ENCODE peak calls at places on chromosomes 2 and 18, in six cellular contexts. K, Q, D, M, J and U are unnamed samples.

GRCh38 chr2:132766573-132766972 is 96.6 kb upstream of the LYPD1 start:
- DNase-seq in M (no peak), D (no peak), Q (no peak), J (no peak), K (no peak), U (no peak)

GRCh38 chr18:7617738-7618422 is 50.8 kb downstream of the PTPRM start:
- DNase-seq in Q (peak), J (no peak), D (no peak), K (peak), M (no peak), U (peak)

GRCh38 chr2:132589060-132589765 is 80.8 kb downstream of the LYPD1 start:
- DNase-seq in Q (no peak), K (no peak), D (no peak), M (no peak), J (no peak), U (no peak)

GRCh38 chr2:45170191-45170975 is 161.1 kb upstream of the SIX2 start:
- DNase-seq in M (peak), J (no peak), Q (no peak), D (no peak), K (no peak), U (no peak)

GRCh38 chr2:96321230-96322103 is 3.6 kb upstream of the ITPRIPL1 start:
- DNase-seq in M (peak), K (no peak), D (peak), Q (peak), J (no peak), U (no peak)

GRCh38 chr2:157840568-157841156 is 35.5 kb downstream of the ACVR1 start:
- DNase-seq in M (no peak), K (no peak), J (no peak), D (no peak), Q (peak), U (no peak)

GRCh38 chr2:159545080-159545479 is 71.3 kb downstream of the BAZ2B start:
- DNase-seq in Q (no peak), M (no peak), J (no peak), D (no peak), K (no peak), U (no peak)

GRCh38 chr2:45652090-45653050 is 895 bp downstream of the PRKCE start:
- DNase-seq in J (no peak), K (no peak), D (peak), M (peak), Q (peak), U (no peak)

GRCh38 chr2:234879671-234880455 is 72.0 kb upstream of the SH3BP4 start:
- DNase-seq in D (no peak), J (peak), M (no peak), Q (peak), K (no peak), U (no peak)

GRCh38 chr18:9874730-9875129 is 11.0 kb upstream of the TXNDC2 start:
- DNase-seq in D (no peak), Q (no peak), M (no peak), J (no peak), K (no peak), U (no peak)

GRCh38 chr18:28767781-28768211 is 590.9 kb upstream of the CDH2 start:
- DNase-seq in K (peak), J (no peak), M (no peak), D (no peak), Q (peak), U (peak)

GRCh38 chr18:35089382-35089781 is 48.2 kb downstream of the MAPRE2 start:
- DNase-seq in D (no peak), J (no peak), Q (peak), M (no peak), K (no peak), U (no peak)

GRCh38 chr2:70767094-70767698 is 804 bp downstream of the ADD2 start:
- DNase-seq in M (peak), K (no peak), D (peak), J (no peak), Q (no peak), U (no peak)

GRCh38 chr2:196836440-196836839 is 27.3 kb upstream of the C2orf66 start:
- DNase-seq in Q (peak), M (no peak), K (peak), J (peak), D (no peak), U (no peak)

GRCh38 chr2:96123290-96123689 is 6.9 kb upstream of the ADRA2B start:
- DNase-seq in M (no peak), Q (no peak), D (no peak), K (no peak), J (no peak), U (no peak)

GRCh38 chr2:239978381-239978780 is 46.8 kb downstream of the NDUFA10 start:
- DNase-seq in Q (peak), J (no peak), M (no peak), D (no peak), K (no peak), U (no peak)

GRCh38 chr2:203744091-203744490 is 37.7 kb downstream of the CD28 start:
- DNase-seq in J (no peak), D (no peak), Q (no peak), M (no peak), K (no peak), U (no peak)

GRCh38 chr2:215921884-215922283 is 91.5 kb downstream of the MREG start:
- DNase-seq in K (no peak), D (no peak), Q (peak), M (no peak), J (no peak), U (peak)

GRCh38 chr2:206083602-206084467 is 2.1 kb downstream of the INO80D start:
- DNase-seq in J (no peak), K (no peak), M (peak), Q (peak), D (peak), U (no peak)

GRCh38 chr18:26487437-26487836 is 60.9 kb downstream of the KCTD1 start:
- DNase-seq in M (no peak), K (no peak), J (peak), Q (peak), D (no peak), U (peak)

GRCh38 chr2:69926849-69927515 is 12.1 kb downstream of the MXD1 start:
- DNase-seq in D (no peak), Q (no peak), J (no peak), K (no peak), M (no peak), U (no peak)

GRCh38 chr2:78992451-78992806 is 33.1 kb upstream of the REG3G start:
- DNase-seq in K (no peak), Q (no peak), D (no peak), M (no peak), J (no peak), U (no peak)

GRCh38 chr2:78992807-78993517 is 32.5 kb upstream of the REG3G start:
- DNase-seq in M (no peak), J (no peak), D (no peak), K (no peak), Q (no peak), U (no peak)

GRCh38 chr2:78999410-78999809 is 26.1 kb upstream of the REG3G start:
- DNase-seq in M (no peak), D (no peak), J (no peak), K (no peak), Q (no peak), U (no peak)

GRCh38 chr2:78994789-78995188 is 30.7 kb upstream of the REG3G start:
- DNase-seq in D (no peak), K (no peak), J (no peak), M (no peak), Q (no peak), U (no peak)

GRCh38 chr2:78993518-78994148 is 31.9 kb upstream of the REG3G start:
- DNase-seq in M (no peak), K (no peak), J (no peak), Q (no peak), D (no peak), U (no peak)
- H3K4me3 ChIP-seq in M (no peak), K (no peak), J (no peak), Q (no peak), D (no peak), U (no peak)

GRCh38 chr2:179862898-179863458 is 1.6 kb upstream of the ZNF385B start:
- DNase-seq in D (no peak), K (no peak), M (no peak), Q (no peak), J (no peak), U (no peak)

GRCh38 chr2:179861027-179861776 is at the start of gene ZNF385B:
- DNase-seq in D (no peak), M (no peak), Q (peak), K (no peak), J (no peak), U (no peak)

GRCh38 chr2:179859523-179859922 is 1.9 kb downstream of the ZNF385B start:
- DNase-seq in K (no peak), J (no peak), M (no peak), Q (no peak), D (no peak), U (no peak)

GRCh38 chr2:179861777-179862117 is 335 bp upstream of the ZNF385B start:
- DNase-seq in K (no peak), J (no peak), D (no peak), M (no peak), Q (peak), U (no peak)

DNA sequence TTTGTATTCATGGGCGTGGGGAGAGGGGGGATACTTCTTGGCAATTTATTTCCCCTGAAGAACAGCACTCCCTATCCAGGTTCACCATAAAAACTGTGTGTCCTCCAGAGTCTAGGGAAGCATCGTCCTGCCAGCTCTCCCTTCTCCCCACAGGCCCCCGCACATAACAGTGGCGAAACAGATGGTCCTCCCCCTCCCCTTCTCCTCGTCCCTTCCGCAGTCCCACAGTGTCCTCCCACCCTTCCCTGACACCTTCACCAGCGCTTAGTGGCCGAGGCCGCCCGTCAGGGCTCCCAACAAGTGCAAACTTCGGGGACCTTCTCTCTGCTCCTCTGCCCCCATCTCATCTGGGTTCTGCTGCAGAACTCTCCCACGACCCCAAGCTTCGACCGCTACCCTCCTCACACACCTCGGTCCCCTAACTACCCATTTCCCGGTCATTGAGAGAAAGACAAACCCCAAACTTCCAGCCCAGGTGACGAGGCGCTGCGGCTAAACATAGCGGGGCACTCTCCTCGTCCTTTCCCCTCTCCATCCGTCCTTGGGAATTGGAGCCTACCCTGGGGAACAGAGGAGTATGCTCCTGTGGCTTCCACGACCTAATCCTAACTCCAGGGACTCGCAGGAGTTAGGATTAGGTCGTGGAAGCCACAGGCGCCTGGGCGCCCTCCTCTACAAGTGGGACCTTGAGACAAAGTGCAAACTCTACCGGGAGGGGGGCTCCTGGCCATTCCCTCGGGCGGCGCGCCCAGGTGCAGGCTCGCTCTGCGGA is 971 bp downstream of the ZNF385B start:
- DNase-seq in K (no peak), J (no peak), M (no peak), D (no peak), Q (no peak), U (no peak)
- H3K4me3 ChIP-seq in K (peak), J (peak), M (no peak), D (no peak), Q (peak), U (peak)

GRCh38 chr18:76564636-76565237 is 69.7 kb upstream of the ZNF516 start:
- DNase-seq in Q (no peak), J (no peak), K (no peak), D (no peak), M (no peak), U (no peak)
- H3K4me3 ChIP-seq in Q (peak), J (peak), K (no peak), D (no peak), M (no peak), U (no peak)

DNA sequence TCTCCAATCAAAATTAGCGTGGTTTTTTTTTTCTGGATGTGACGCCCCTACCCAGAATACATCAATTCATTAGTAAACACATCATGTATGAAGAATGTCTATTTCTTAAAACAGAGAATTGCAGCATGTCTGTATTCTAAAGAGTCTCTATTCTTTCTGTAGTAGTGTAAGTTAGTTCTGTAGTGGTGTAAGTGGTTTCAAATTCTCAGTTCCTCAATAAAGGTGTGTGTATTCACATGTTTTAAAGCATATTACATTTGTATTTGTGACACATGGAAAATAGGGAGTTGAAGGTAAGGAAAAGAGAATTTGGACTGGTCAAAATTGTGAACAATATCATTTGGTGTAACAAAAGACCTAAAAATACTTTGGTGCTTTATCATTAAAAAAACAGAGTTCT is 8.0 kb upstream of the GPR75 start:
- DNase-seq in Q (no peak), M (no peak), K (no peak), D (no peak), J (no peak), U (no peak)
- H3K4me3 ChIP-seq in Q (no peak), M (no peak), K (no peak), D (no peak), J (no peak), U (no peak)

DNA sequence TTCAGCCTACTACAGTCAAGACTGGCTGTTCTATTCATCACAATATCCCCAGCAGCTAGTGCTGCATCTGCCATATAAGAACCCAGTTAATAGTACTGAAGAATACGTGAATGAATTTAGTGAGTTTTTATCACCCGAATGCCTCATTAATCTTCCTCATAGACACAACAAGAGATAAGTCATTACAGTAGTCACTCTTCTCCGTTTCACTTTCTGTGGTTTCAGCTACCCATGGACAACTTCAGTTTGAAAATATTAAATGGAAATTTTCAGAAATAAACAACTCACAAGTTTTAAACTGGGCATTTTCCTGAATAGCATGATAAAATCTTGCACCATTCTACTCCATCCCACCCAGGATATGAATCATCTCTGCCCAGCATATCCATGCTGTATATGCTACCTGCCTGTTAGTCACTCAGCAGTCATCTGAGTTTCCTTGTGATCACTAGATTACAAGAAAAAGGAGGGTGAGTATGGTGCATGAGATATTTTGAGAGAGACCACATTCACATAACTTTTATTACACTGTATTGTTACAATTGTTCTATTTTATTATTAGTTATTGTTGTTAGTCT is 363.7 kb upstream of the CHAC2 start:
- DNase-seq in M (no peak), J (no peak), Q (peak), K (no peak), D (no peak), U (peak)
- H3K4me3 ChIP-seq in M (no peak), J (no peak), Q (no peak), K (no peak), D (no peak), U (no peak)

GRCh38 chr2:222706616-222707015 is 35.2 kb downstream of the MOGAT1 start:
- DNase-seq in M (no peak), J (no peak), Q (peak), D (no peak), K (no peak), U (no peak)
- H3K4me3 ChIP-seq in M (no peak), J (no peak), Q (no peak), D (no peak), K (no peak), U (no peak)